ENCODE peak calls at places on chromosomes 12 and 14, in four cellular contexts. J is WTC11, R is HepG2, K is K562. N is an unnamed sample.

GRCh38 chr12:9104767-9105423 is 10.8 kb downstream of the A2M start:
- DNase-seq in J (no peak), R (no peak), K (no peak), N (no peak)

GRCh38 chr12:6383572-6384498 is at the start of gene LTBR:
- DNase-seq in J (peak), R (peak), K (peak), N (no peak)

GRCh38 chr14:101726295-101726953 is 35.1 kb upstream of the PPP2R5C start:
- DNase-seq in J (no peak), R (no peak), K (no peak), N (no peak)

GRCh38 chr14:89255852-89256251 is 161.2 kb downstream of the FOXN3 start:
- DNase-seq in J (no peak), R (no peak), K (no peak), N (no peak)

GRCh38 chr14:50099335-50099734 is 17.0 kb downstream of the VCPKMT start:
- DNase-seq in J (no peak), R (peak), K (no peak), N (no peak)

GRCh38 chr12:45273717-45274271 is 57.9 kb downstream of the ANO6 start:
- DNase-seq in J (no peak), R (peak), K (peak), N (no peak)

GRCh38 chr12:18135509-18135908 is 45.5 kb upstream of the RERGL start:
- DNase-seq in J (no peak), R (no peak), K (no peak), N (no peak)

GRCh38 chr14:101714394-101714793 is 47.1 kb upstream of the PPP2R5C start:
- DNase-seq in J (no peak), R (no peak), K (peak), N (no peak)

GRCh38 chr12:124392991-124393790 is 98.3 kb downstream of the RFLNA start:
- DNase-seq in J (no peak), R (no peak), K (no peak), N (peak)

GRCh38 chr14:30621354-30621953 is 665 bp upstream of the SCFD1 start:
- DNase-seq in J (no peak), R (peak), K (no peak), N (peak)

GRCh38 chr12:88237954-88238353 is 95.8 kb downstream of the TMTC3 start:
- DNase-seq in J (no peak), R (no peak), K (no peak), N (no peak)

GRCh38 chr12:65335021-65335714 is 56.7 kb downstream of the MSRB3 start:
- DNase-seq in J (no peak), R (peak), K (no peak), N (peak)

GRCh38 chr14:24080888-24081738 is 9.8 kb downstream of the CPNE6 start:
- DNase-seq in J (peak), R (peak), K (peak), N (peak)

GRCh38 chr12:14403711-14404164 is 38.3 kb downstream of the ATF7IP start:
- DNase-seq in J (no peak), R (no peak), K (peak), N (peak)

GRCh38 chr12:52689936-52690335 is 9.7 kb upstream of the KRT1 start:
- DNase-seq in J (no peak), R (no peak), K (no peak), N (no peak)

GRCh38 chr14:60723218-60724079 is 702 bp downstream of the SIX4 start:
- DNase-seq in J (peak), R (no peak), K (peak), N (peak)

GRCh38 chr12:32118806-32119205 is 12.2 kb downstream of the BICD1 start:
- DNase-seq in J (no peak), R (no peak), K (no peak), N (no peak)

GRCh38 chr14:51860836-51861583 is 598 bp downstream of the GNG2 start:
- DNase-seq in J (no peak), R (no peak), K (no peak), N (peak)

GRCh38 chr12:45286621-45287020 is 70.7 kb downstream of the ANO6 start:
- DNase-seq in J (no peak), R (no peak), K (no peak), N (no peak)

GRCh38 chr12:117733292-117733805 is 235.4 kb downstream of the KSR2 start:
- DNase-seq in J (no peak), R (no peak), K (no peak), N (no peak)

GRCh38 chr12:120939954-120940353 is 35.8 kb upstream of the SPPL3 start:
- DNase-seq in J (no peak), R (no peak), K (no peak), N (no peak)

GRCh38 chr12:12890815-12891645 is at the start of gene GPRC5A:
- DNase-seq in J (peak), R (peak), K (peak), N (peak)

GRCh38 chr12:24071842-24072241 is 122.4 kb upstream of the SOX5 start:
- DNase-seq in J (no peak), R (no peak), K (no peak), N (no peak)

DNA sequence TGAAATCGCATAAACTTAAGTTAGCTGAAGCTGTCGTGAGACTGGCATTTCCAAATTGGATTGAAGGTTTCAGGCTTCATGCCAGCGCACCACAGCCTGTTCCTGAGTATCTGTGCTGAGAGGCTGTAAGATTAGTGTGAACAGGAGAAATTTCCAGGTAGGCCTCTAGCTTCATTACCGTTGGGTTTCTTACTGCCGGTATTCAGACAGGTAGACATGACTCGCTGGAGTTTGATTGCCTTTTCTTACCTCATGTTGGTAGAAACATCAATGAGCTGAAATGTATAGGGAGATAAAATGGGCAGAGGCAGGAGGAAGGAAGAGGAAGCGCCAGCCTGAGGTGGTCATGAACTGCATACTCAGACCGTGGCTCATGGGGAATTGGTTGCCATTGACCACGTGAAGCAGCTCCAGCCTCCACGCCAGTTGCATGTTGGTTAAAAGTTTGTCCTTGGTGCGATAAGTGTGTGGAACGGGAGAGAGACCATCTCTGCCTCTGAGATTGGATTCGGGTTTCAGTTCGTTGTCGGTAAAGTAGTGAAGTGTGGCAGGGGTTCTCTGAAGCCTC is 42.3 kb upstream of the MMP17 start:
- DNase-seq in J (no peak), R (no peak), K (no peak), N (no peak)
- TF ChIP-seq FOXJ3 in J (no peak), R (no peak), K (no peak), N (no peak)

GRCh38 chr14:103367995-103368394 is 17.2 kb upstream of the MARK3 start:
- DNase-seq in J (no peak), R (no peak), K (no peak), N (no peak)

GRCh38 chr14:103372017-103372416 is 13.2 kb upstream of the MARK3 start:
- DNase-seq in J (no peak), R (no peak), K (no peak), N (no peak)

GRCh38 chr14:103370087-103370486 is 15.1 kb upstream of the MARK3 start:
- DNase-seq in J (no peak), R (no peak), K (no peak), N (no peak)

GRCh38 chr14:103374121-103374520 is 11.1 kb upstream of the MARK3 start:
- DNase-seq in J (no peak), R (no peak), K (no peak), N (peak)

GRCh38 chr14:103372552-103373304 is 12.5 kb upstream of the MARK3 start:
- DNase-seq in J (no peak), R (peak), K (peak), N (no peak)
- TF ChIP-seq FOXJ3 in J (no peak), R (no peak), K (no peak), N (no peak)

GRCh38 chr14:36069535-36069900 is 107.0 kb downstream of the PTCSC3 start:
- DNase-seq in J (peak), R (peak), K (peak), N (peak)
- TF ChIP-seq FOXJ3 in J (no peak), R (no peak), K (no peak), N (no peak)

GRCh38 chr12:132161796-132162507 is 17.7 kb downstream of the NOC4L start:
- DNase-seq in J (no peak), R (no peak), K (no peak), N (no peak)

GRCh38 chr12:132160671-132161045 is 16.4 kb downstream of the NOC4L start:
- DNase-seq in J (no peak), R (no peak), K (no peak), N (no peak)

GRCh38 chr12:132160016-132160415 is 15.8 kb downstream of the NOC4L start:
- DNase-seq in J (peak), R (no peak), K (no peak), N (no peak)

GRCh38 chr12:132162508-132163031 is 18.3 kb downstream of the NOC4L start:
- DNase-seq in J (no peak), R (no peak), K (no peak), N (peak)

GRCh38 chr12:132161046-132161781 is 17.0 kb downstream of the NOC4L start:
- DNase-seq in J (no peak), R (no peak), K (no peak), N (peak)
- TF ChIP-seq FOXJ3 in J (no peak), R (no peak), K (no peak), N (no peak)